ENCODE peak calls at places on chromosome 9, in seven cellular contexts. O is heart left ventricle, R is pancreas, U is cardiac fibroblast, T is lung, E is PC-3, K is heart right ventricle. F is an unnamed sample.

GRCh38 chr9:95023217-95024003 is 294.1 kb downstream of the FANCC start:
- DNase-seq in O (peak), R (peak), U (peak), T (no peak), E (peak), K (peak), F (no peak)

GRCh38 chr9:126508171-126508591 is 105.5 kb upstream of the LMX1B start:
- DNase-seq in O (no peak), R (no peak), U (no peak), T (no peak), E (no peak), K (no peak), F (no peak)

GRCh38 chr9:38673399-38673798 is 46.5 kb downstream of the FAM240B start:
- DNase-seq in O (no peak), R (no peak), U (no peak), T (no peak), E (no peak), K (no peak), F (no peak)

GRCh38 chr9:33698267-33698666 is 97.1 kb upstream of the PRSS3 start:
- DNase-seq in O (no peak), R (no peak), U (no peak), T (no peak), E (peak), K (no peak), F (no peak)

GRCh38 chr9:95098391-95098921 is 219.1 kb downstream of the FANCC start:
- DNase-seq in O (peak), R (no peak), U (no peak), T (no peak), E (no peak), K (no peak), F (no peak)

GRCh38 chr9:95188459-95188858 is 129.1 kb downstream of the FANCC start:
- DNase-seq in O (no peak), R (no peak), U (peak), T (no peak), E (no peak), K (no peak), F (no peak)

GRCh38 chr9:4857163-4857562 is 64.4 kb downstream of the RCL1 start:
- DNase-seq in O (no peak), R (no peak), U (no peak), T (no peak), E (no peak), K (no peak), F (no peak)

GRCh38 chr9:211036-211435 is 3.6 kb upstream of the DOCK8 start:
- DNase-seq in O (no peak), R (no peak), U (no peak), T (no peak), E (no peak), K (no peak), F (no peak)

GRCh38 chr9:132008184-132008781 is 71.4 kb downstream of the MED27 start:
- DNase-seq in O (no peak), R (no peak), U (peak), T (no peak), E (peak), K (no peak), F (no peak)

GRCh38 chr9:86112057-86112456 is 12.7 kb upstream of the GOLM1 start:
- DNase-seq in O (no peak), R (no peak), U (no peak), T (no peak), E (no peak), K (no peak), F (no peak)

GRCh38 chr9:128669786-128670185 is 13.1 kb upstream of the DYNC2I2 start:
- DNase-seq in O (no peak), R (no peak), U (no peak), T (no peak), E (no peak), K (no peak), F (no peak)

GRCh38 chr9:106203832-106204516 is 509.6 kb downstream of the TMEM38B start:
- DNase-seq in O (no peak), R (no peak), U (no peak), T (no peak), E (peak), K (no peak), F (no peak)

GRCh38 chr9:28365020-28365640 is 791.8 kb upstream of the C9orf72 start:
- DNase-seq in O (no peak), R (no peak), U (no peak), T (no peak), E (peak), K (no peak), F (no peak)

GRCh38 chr9:111274737-111275136 is 55.3 kb downstream of the OR2K2 start:
- DNase-seq in O (no peak), R (no peak), U (no peak), T (no peak), E (no peak), K (no peak), F (no peak)

GRCh38 chr9:31674264-31674663 is 710.2 kb upstream of the ACO1 start:
- DNase-seq in O (no peak), R (no peak), U (peak), T (no peak), E (peak), K (no peak), F (no peak)

GRCh38 chr9:38024036-38024681 is 44.9 kb downstream of the SHB start:
- DNase-seq in O (peak), R (no peak), U (peak), T (peak), E (no peak), K (no peak), F (no peak)

GRCh38 chr9:87270241-87271234 is 227.1 kb upstream of the DAPK1 start:
- DNase-seq in O (no peak), R (peak), U (peak), T (no peak), E (no peak), K (peak), F (no peak)

GRCh38 chr9:34898846-34899245 is 59.2 kb upstream of the PHF24 start:
- DNase-seq in O (no peak), R (no peak), U (no peak), T (no peak), E (no peak), K (no peak), F (no peak)

GRCh38 chr9:81370096-81370495 is 319.3 kb downstream of the TLE1 start:
- DNase-seq in O (no peak), R (no peak), U (no peak), T (no peak), E (peak), K (no peak), F (no peak)

GRCh38 chr9:129170229-129170628 is 7.8 kb downstream of the IER5L start:
- DNase-seq in O (no peak), R (no peak), U (peak), T (no peak), E (peak), K (no peak), F (peak)

GRCh38 chr9:36870960-36871359 is 163.1 kb downstream of the PAX5 start:
- DNase-seq in O (no peak), R (peak), U (no peak), T (no peak), E (no peak), K (no peak), F (no peak)

GRCh38 chr9:2987679-2988078 is 143.8 kb upstream of the PUM3 start:
- DNase-seq in O (no peak), R (no peak), U (no peak), T (no peak), E (no peak), K (no peak), F (no peak)

GRCh38 chr9:107847977-107848376 is 358.4 kb upstream of the KLF4 start:
- DNase-seq in O (no peak), R (no peak), U (peak), T (no peak), E (peak), K (no peak), F (no peak)

GRCh38 chr9:102832814-102833213 is 162.3 kb upstream of the CYLC2 start:
- DNase-seq in O (no peak), R (no peak), U (no peak), T (no peak), E (no peak), K (no peak), F (no peak)

GRCh38 chr9:134551657-134552348 is 89.8 kb upstream of the COL5A1 start:
- DNase-seq in O (no peak), R (no peak), U (peak), T (no peak), E (peak), K (no peak), F (no peak)

GRCh38 chr9:116099821-116100220 is 53.8 kb upstream of the PAPPA start:
- DNase-seq in O (no peak), R (no peak), U (peak), T (no peak), E (no peak), K (no peak), F (no peak)

GRCh38 chr9:8287501-8287900 is 487.9 kb upstream of the DMAC1 start:
- DNase-seq in O (no peak), R (no peak), U (no peak), T (no peak), E (no peak), K (no peak), F (no peak)

GRCh38 chr9:135085830-135086546 is 1.5 kb upstream of the OLFM1 start:
- DNase-seq in O (peak), R (peak), U (peak), T (peak), E (peak), K (peak), F (peak)

DNA sequence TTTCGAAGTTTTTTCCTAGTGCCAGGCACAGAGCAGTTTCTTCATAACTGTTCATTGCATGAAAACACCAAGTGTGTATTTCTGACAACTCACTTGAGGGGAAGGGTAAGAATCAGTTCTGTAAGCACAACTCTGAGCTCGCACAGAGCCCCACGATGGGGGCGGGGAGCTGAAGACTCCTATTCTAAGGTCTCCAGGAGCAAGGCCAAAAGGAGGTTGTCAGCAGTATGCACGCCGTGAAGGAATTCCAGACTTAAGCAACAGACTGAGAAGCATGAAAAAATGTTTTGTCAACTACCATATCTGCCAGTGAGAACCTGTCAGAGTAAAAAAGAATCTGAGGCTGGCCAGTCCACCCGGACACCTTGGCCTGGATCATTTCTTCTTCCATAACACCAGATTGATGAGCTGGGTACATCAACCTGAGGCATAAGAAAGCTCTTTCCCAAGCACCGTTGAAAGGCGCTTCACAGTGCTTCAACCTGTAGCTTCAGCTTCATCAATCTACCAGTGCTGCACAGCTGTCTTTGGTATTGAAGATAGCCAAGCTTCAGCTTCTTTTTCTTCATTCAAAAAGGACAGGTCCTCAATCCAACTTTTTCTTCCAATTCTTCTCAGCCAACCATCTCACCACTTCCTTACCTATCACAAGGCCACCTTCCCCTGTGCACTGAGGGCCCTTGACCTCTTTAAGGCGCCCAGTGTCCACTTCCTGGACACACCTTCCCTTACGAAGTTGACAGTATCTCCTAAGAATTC is 1.1 kb upstream of the CTNNAL1 start:
- DNase-seq in O (no peak), R (no peak), U (peak), T (no peak), E (no peak), K (peak), F (no peak)
- H3K4me3 ChIP-seq in O (no peak), R (no peak), U (no peak), T (no peak), E (no peak), K (no peak), F (no peak)

DNA sequence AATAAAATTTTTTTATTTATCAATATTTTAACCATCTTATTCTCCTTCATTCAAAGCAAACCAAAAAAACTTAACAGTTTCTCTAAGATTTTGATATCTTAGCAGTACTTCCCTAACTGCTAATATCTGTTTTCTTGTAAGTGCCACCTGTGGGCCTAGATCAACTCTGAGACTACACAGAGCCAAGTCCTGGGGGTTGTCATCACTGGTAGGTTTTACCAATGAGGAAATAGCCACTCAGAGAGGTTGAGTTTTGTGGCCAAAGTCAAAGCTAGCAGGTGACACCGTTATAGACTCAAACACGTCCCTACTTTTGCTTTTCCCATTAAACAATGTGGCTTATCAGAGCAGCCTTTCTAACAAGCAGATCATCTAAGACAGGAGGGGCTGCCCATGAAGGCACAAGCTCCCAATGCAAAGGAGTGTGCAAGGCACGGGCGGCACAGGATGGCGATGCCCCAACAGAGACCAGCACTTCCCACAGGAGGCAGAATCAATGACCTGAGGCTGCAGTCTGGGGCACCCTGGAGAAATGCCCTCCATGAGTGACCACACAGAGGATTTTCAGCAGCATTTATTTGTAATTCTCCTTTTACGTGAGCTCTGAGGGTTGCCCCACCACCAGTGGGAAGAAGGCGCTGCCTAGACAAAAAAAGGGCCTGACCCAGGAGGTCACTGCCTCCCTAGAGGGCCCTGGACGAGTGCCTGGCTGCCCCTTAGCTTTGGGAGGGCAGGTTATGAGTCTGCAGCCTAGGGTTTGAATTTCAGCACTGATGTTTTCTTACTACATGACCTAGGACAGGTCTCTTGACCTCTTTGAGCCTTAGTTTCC is 7.4 kb downstream of the TBC1D2 start:
- DNase-seq in O (no peak), R (no peak), U (no peak), T (no peak), E (no peak), K (no peak), F (no peak)
- TF ChIP-seq CTCF in O (no peak), R (no peak), U (no peak), T (no peak), E (no peak), K (no peak), F (no peak)

GRCh38 chr9:137233143-137233980 is 2.7 kb downstream of the SLC34A3 start:
- DNase-seq in O (no peak), R (no peak), U (no peak), T (no peak), E (no peak), K (no peak), F (no peak)
- H3K4me3 ChIP-seq in O (no peak), R (no peak), U (no peak), T (no peak), E (no peak), K (no peak), F (no peak)

DNA sequence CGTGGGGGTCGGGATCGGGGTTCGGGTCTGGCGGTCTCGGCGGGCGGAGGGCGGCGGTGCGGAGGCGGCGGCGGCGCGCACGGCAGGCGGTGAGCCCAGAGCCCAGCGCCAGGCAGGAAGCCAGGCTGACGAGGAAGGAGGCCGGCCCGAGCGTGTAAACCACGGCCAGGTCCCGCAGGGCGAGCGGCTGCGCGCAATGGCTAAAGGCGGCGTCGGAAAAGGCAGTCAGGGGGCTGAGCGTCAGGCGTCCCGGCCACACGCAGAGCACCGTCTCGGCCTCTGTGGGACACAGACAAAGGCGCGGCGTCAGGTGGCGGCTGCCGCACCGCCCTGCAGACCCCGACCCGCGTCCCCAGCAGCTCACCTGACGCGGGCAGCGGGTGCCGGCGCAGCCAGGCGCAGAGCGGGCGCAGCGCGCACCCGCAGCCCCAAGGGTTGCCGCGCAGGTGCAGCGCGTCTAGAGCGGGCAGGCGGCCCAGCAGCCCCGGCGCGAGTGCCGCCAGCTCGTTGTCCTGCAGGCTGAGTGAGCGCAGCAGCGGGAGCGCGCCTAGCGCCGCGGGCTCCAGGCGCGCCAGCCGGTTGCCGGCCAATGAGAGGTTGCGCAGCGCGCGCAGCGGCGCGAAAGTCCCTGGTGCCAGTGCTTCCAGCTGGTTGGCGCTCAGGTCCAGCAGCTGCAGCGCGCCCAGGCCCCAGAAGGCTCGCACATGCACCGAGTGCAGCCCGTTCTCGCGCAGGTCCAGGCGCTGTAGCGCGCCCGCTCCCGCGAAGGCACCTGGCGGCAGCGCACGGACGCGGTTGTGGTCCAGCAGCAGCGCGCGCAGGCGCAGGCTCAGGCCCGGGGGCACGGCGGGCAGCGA is 716 bp downstream of the LRRC26 start:
- DNase-seq in O (no peak), R (peak), U (peak), T (no peak), E (peak), K (no peak), F (peak)
- TF ChIP-seq CTCF in O (no peak), R (no peak), U (no peak), T (no peak), E (no peak), K (no peak), F (no peak)

GRCh38 chr9:133117271-133118178 is 3.5 kb downstream of the RALGDS start:
- DNase-seq in O (peak), R (peak), U (no peak), T (no peak), E (no peak), K (peak), F (no peak)

GRCh38 chr9:133114886-133115603 is 6.0 kb downstream of the RALGDS start:
- DNase-seq in O (peak), R (no peak), U (no peak), T (no peak), E (no peak), K (no peak), F (peak)

GRCh38 chr9:133116346-133117231 is 4.5 kb downstream of the RALGDS start:
- DNase-seq in O (peak), R (peak), U (no peak), T (no peak), E (no peak), K (no peak), F (no peak)

GRCh38 chr9:133114451-133114885 is 6.6 kb downstream of the RALGDS start:
- DNase-seq in O (peak), R (no peak), U (no peak), T (no peak), E (no peak), K (peak), F (no peak)

GRCh38 chr9:133115604-133116345 is 5.3 kb downstream of the RALGDS start:
- DNase-seq in O (peak), R (no peak), U (no peak), T (no peak), E (no peak), K (no peak), F (peak)
- H3K4me3 ChIP-seq in O (no peak), R (no peak), U (no peak), T (no peak), E (no peak), K (no peak), F (peak)

DNA sequence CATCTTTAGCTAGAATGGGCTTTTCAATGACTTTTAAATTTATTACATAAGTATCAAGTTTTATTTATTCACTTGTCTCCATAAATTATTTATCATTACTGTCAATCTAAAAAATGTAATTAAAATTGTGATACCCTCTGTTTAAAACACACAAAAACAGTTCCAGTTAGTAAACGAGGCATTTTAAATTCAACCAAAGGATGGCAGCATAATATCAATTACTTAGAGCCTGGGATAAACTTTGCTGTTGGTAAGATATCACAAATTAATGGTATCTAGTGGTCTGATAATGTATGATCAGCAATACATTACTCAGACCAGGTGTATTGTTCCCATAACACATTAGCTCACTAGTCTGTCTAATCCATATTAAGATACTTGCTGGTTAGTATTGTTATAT is 9.6 kb upstream of the IFNE start:
- DNase-seq in O (no peak), R (no peak), U (no peak), T (no peak), E (no peak), K (no peak), F (no peak)
- TF ChIP-seq CTCF in O (no peak), R (no peak), U (no peak), T (no peak), E (peak), K (no peak), F (no peak)

GRCh38 chr9:14779566-14780022 is 57.1 kb upstream of the CER1 start:
- DNase-seq in O (no peak), R (no peak), U (no peak), T (no peak), E (no peak), K (no peak), F (no peak)
- H3K4me3 ChIP-seq in O (no peak), R (no peak), U (no peak), T (no peak), E (no peak), K (no peak), F (no peak)

DNA sequence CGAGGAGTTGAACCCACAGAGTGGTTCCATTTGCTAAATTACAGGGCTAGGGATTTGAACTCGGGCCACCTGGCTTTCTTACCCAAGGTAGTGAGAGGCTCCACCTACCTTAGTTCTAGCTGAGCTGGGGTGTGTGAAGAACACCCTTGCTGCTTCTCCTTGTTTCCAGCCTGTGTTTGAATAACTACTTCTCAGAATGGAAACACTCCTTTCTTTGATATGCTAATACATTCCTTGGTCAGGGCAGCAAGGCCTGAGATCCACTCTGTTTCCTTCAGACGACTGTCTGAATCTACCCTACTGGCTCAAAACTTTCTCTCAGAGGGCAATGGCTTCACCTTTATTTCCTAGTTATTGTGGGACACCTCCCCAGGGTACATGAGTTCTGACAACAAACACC is 4.2 kb upstream of the ATP6V1G1 start:
- DNase-seq in O (no peak), R (no peak), U (no peak), T (no peak), E (no peak), K (no peak), F (no peak)
- TF ChIP-seq CTCF in O (no peak), R (no peak), U (no peak), T (no peak), E (no peak), K (no peak), F (no peak)

F was measured in GM12865.